ENCODE peak calls at places on chromosomes 1 and 21, in six cellular contexts. C, E, I, A, S and T are unnamed samples.

GRCh38 chr1:3003039-3003940 is 18.0 kb upstream of the ACTRT2 start:
- DNase-seq in S (no peak), I (no peak), C (no peak), A (no peak), E (no peak), T (no peak)

GRCh38 chr1:226736908-226737818 is 1.9 kb downstream of the ITPKB start:
- DNase-seq in A (no peak), E (no peak), C (no peak), S (peak; percentile 33), I (peak; percentile 42), T (peak; percentile 26)

GRCh38 chr1:119667176-119667575 is 19.1 kb upstream of the ZNF697 start:
- DNase-seq in E (no peak), A (no peak), S (no peak), I (no peak), C (no peak), T (no peak)

GRCh38 chr21:43645414-43645891 is 13.8 kb downstream of the HSF2BP start:
- DNase-seq in S (peak; percentile 32), I (no peak), C (peak; percentile 57), A (no peak), E (peak; percentile 81), T (no peak)

GRCh38 chr1:151612506-151613274 is 840 bp downstream of the SNX27 start:
- DNase-seq in E (no peak), A (peak; percentile 28), I (no peak), C (no peak), S (no peak), T (no peak)

GRCh38 chr1:29200905-29201594 is 19.4 kb upstream of the SRSF4 start:
- DNase-seq in C (no peak), I (no peak), A (no peak), E (no peak), S (no peak), T (no peak)

GRCh38 chr1:213979751-213980605 is 7.8 kb upstream of the PROX1 start:
- DNase-seq in S (no peak), I (no peak), C (no peak), E (no peak), A (no peak), T (no peak)

GRCh38 chr1:236753554-236753953 is 41.5 kb upstream of the MTR start:
- DNase-seq in I (no peak), S (peak; percentile 38), A (no peak), C (no peak), E (peak; percentile 73), T (no peak)

GRCh38 chr1:15411593-15412487 is 2.2 kb downstream of the EFHD2 start:
- DNase-seq in I (peak; percentile 41), S (no peak), C (peak; percentile 74), A (peak; percentile 86), E (no peak), T (no peak)